ENCODE peak calls at places on chromosomes 13 and 19, in five cellular contexts. A is NCI-H446 treated with DMSO at 0.1 percent for 48 hours, B is immature natural killer cell, T is NCI-H1092, G is esophagus muscularis mucosa. F is an unnamed sample.

GRCh38 chr19:1266818-1267440 is 2.2 kb upstream of the CIRBP start:
- DNase-seq in A (no peak), B (peak; percentile 83), T (no peak), G (no peak), F (no peak)

GRCh38 chr13:68697551-68697950 is 1410.1 kb upstream of the ATXN8OS start:
- DNase-seq in A (no peak), B (no peak), T (no peak), G (no peak), F (no peak)

GRCh38 chr13:72648513-72649065 is 78.8 kb downstream of the MZT1 start:
- DNase-seq in A (no peak), B (no peak), T (no peak), G (no peak), F (peak; percentile 3)

GRCh38 chr19:58361900-58362271 is 665 bp downstream of the ZNF497 start:
- DNase-seq in A (peak; percentile 23), B (peak; percentile 65), T (peak; percentile 30), G (no peak), F (no peak)

GRCh38 chr19:39705578-39706188 is 1.4 kb downstream of the LGALS14 start:
- DNase-seq in A (no peak), B (no peak), T (no peak), G (no peak), F (peak; percentile 26)

GRCh38 chr19:30450101-30450500 is 77.9 kb downstream of the ZNF536 start:
- DNase-seq in A (peak; percentile 75), B (no peak), T (no peak), G (no peak), F (no peak)

GRCh38 chr19:52734340-52734892 is 428 bp downstream of the ZNF611 start:
- DNase-seq in A (no peak), B (no peak), T (no peak), G (no peak), F (no peak)

GRCh38 chr19:11234486-11235075 is 4.8 kb upstream of the ANGPTL8 start:
- DNase-seq in A (no peak), B (no peak), T (no peak), G (no peak), F (peak; percentile 36)

GRCh38 chr19:294819-295686 is 3.9 kb upstream of the PLPP2 start:
- DNase-seq in A (no peak), B (peak; percentile 21), T (no peak), G (no peak), F (peak; percentile 5)

GRCh38 chr13:44351505-44351854 is 22.1 kb upstream of the SERP2 start:
- DNase-seq in A (no peak), B (no peak), T (no peak), G (no peak), F (no peak)

GRCh38 chr19:4660181-4660791 is 9.9 kb downstream of the MYDGF start:
- DNase-seq in A (no peak), B (no peak), T (no peak), G (no peak), F (peak; percentile 26)

GRCh38 chr19:14497347-14497921 is 1.5 kb upstream of the GIPC1 start:
- DNase-seq in A (no peak), B (no peak), T (no peak), G (no peak), F (no peak)

GRCh38 chr19:45758921-45759320 is 10.1 kb downstream of the SIX5 start:
- DNase-seq in A (no peak), B (no peak), T (no peak), G (no peak), F (no peak)

GRCh38 chr19:17555929-17556813 is 722 bp downstream of the COLGALT1 start:
- DNase-seq in A (no peak), B (no peak), T (no peak), G (no peak), F (no peak)

GRCh38 chr19:6425732-6426686 is 1.4 kb upstream of the KHSRP start:
- DNase-seq in A (no peak), B (no peak), T (no peak), G (no peak), F (peak; percentile 36)

GRCh38 chr13:25733061-25733491 is 318.7 kb downstream of the SHISA2 start:
- DNase-seq in A (no peak), B (no peak), T (no peak), G (peak; percentile 24), F (no peak)

GRCh38 chr19:10691178-10691881 is 9.9 kb upstream of the QTRT1 start:
- DNase-seq in A (no peak), B (no peak), T (no peak), G (no peak), F (no peak)

GRCh38 chr13:50235604-50236003 is 220.4 kb downstream of the KCNRG start:
- DNase-seq in A (no peak), B (no peak), T (no peak), G (no peak), F (no peak)

GRCh38 chr19:36115453-36116343 is at the start of gene TBCB:
- DNase-seq in A (peak; percentile 49), B (no peak), T (peak; percentile 39), G (peak; percentile 96), F (no peak)

GRCh38 chr19:1251503-1252220 is 3.3 kb downstream of the MIDN start:
- DNase-seq in A (no peak), B (peak; percentile 66), T (no peak), G (no peak), F (no peak)

GRCh38 chr13:78192721-78193120 is 274.1 kb upstream of the EDNRB start:
- DNase-seq in A (no peak), B (no peak), T (no peak), G (no peak), F (no peak)

GRCh38 chr13:90721937-90722336 is 625.5 kb upstream of the MIR17HG start:
- DNase-seq in A (no peak), B (no peak), T (no peak), G (no peak), F (no peak)

GRCh38 chr19:51325161-51325979 is 13.9 kb downstream of the IGLON5 start:
- DNase-seq in A (no peak), B (peak; percentile 43), T (no peak), G (no peak), F (no peak)

GRCh38 chr13:39105110-39105509 is 66.9 kb downstream of the NHLRC3 start:
- DNase-seq in A (no peak), B (no peak), T (peak; percentile 20), G (no peak), F (no peak)

GRCh38 chr19:44657211-44657921 is 13.7 kb downstream of the PVR start:
- DNase-seq in A (no peak), B (peak; percentile 51), T (no peak), G (no peak), F (peak; percentile 61)

GRCh38 chr19:40542197-40542859 is 34.3 kb upstream of the SHKBP1 start:
- DNase-seq in A (peak; percentile 99), B (no peak), T (peak; percentile 90), G (peak; percentile 93), F (no peak)

GRCh38 chr19:38252935-38253691 is 3.1 kb downstream of the PPP1R14A start:
- DNase-seq in A (peak; percentile 87), B (no peak), T (no peak), G (peak; percentile 91), F (no peak)

GRCh38 chr13:92573467-92574057 is 653.0 kb upstream of the GPC6 start:
- DNase-seq in A (no peak), B (no peak), T (no peak), G (no peak), F (peak; percentile 19)

GRCh38 chr19:31611348-31611877 is 262.2 kb upstream of the TSHZ3 start:
- DNase-seq in A (no peak), B (no peak), T (no peak), G (no peak), F (no peak)

GRCh38 chr13:95553614-95554385 is 1.3 kb downstream of the CLDN10 start:
- DNase-seq in A (no peak), B (no peak), T (no peak), G (no peak), F (no peak)

GRCh38 chr19:42126565-42126964 is 5.7 kb downstream of the POU2F2 start:
- DNase-seq in A (no peak), B (no peak), T (no peak), G (no peak), F (no peak)

GRCh38 chr13:25846227-25846984 is 205.4 kb downstream of the SHISA2 start:
- DNase-seq in A (no peak), B (no peak), T (no peak), G (no peak), F (no peak)

GRCh38 chr19:47240996-47241918 is 10.3 kb upstream of the BBC3 start:
- DNase-seq in A (peak; percentile 47), B (peak; percentile 61), T (no peak), G (no peak), F (no peak)

GRCh38 chr19:40962460-40962961 is 28.6 kb upstream of the CYP2B6 start:
- DNase-seq in A (no peak), B (no peak), T (no peak), G (no peak), F (no peak)

GRCh38 chr13:36718146-36718545 is 44.3 kb downstream of the SERTM1 start:
- DNase-seq in A (no peak), B (no peak), T (no peak), G (no peak), F (no peak)